ENCODE peak calls at places on chromosome 13, in five cellular contexts. X, Q, S, M and I are unnamed samples. For H3K4me1, the result is how much of the 10 kb centered on the place peaks cover.

GRCh38 chr13:82720961-82721360 is 1161.3 kb downstream of the SLITRK1 start:
- DNase-seq in Q (no peak), S (no peak), X (no peak), M (no peak), I (no peak)

GRCh38 chr13:30681489-30682242 is 53.7 kb upstream of the ALOX5AP start:
- DNase-seq in S (no peak), Q (no peak), M (peak), X (no peak), I (no peak)

GRCh38 chr13:59409651-59410200 is 754.0 kb downstream of the DIAPH3 start:
- DNase-seq in Q (no peak), X (no peak), M (no peak), S (no peak), I (no peak)

GRCh38 chr13:20383058-20383457 is 142.6 kb downstream of the CRYL1 start:
- DNase-seq in M (no peak), X (no peak), S (no peak), Q (no peak), I (no peak)

GRCh38 chr13:110213461-110214074 is 93.4 kb downstream of the COL4A1 start:
- DNase-seq in S (no peak), M (no peak), Q (no peak), X (no peak), I (no peak)

GRCh38 chr13:20609145-20609544 is 42.2 kb downstream of the IFT88 start:
- DNase-seq in S (no peak), M (peak), X (no peak), Q (no peak), I (no peak)

GRCh38 chr13:27627377-27627776 is 5.7 kb downstream of the POLR1D start:
- DNase-seq in S (no peak), M (no peak), X (no peak), Q (no peak), I (no peak)

GRCh38 chr13:60754211-60754610 is 357.2 kb downstream of the TDRD3 start:
- DNase-seq in Q (no peak), X (no peak), S (no peak), M (no peak), I (no peak)

GRCh38 chr13:70812481-70812880 is 704.2 kb upstream of the KLHL1 start:
- DNase-seq in Q (no peak), M (no peak), X (no peak), S (no peak), I (no peak)

GRCh38 chr13:72473321-72473720 is 254.1 kb downstream of the MZT1 start:
- DNase-seq in S (no peak), M (no peak), Q (no peak), X (no peak), I (no peak)

GRCh38 chr13:101626925-101627555 is 174.6 kb downstream of the ITGBL1 start:
- DNase-seq in Q (no peak), X (no peak), S (no peak), M (peak), I (no peak)

GRCh38 chr13:74040200-74040599 is 94.0 kb downstream of the KLF12 start:
- DNase-seq in M (peak), S (peak), Q (no peak), X (no peak), I (no peak)

GRCh38 chr13:113448545-113448884 is 4.8 kb downstream of the ADPRHL1 start:
- DNase-seq in S (peak), M (no peak), Q (peak), X (peak), I (no peak)

GRCh38 chr13:45121421-45121820 is 1.1 kb downstream of the GTF2F2 start:
- DNase-seq in Q (no peak), S (no peak), M (peak), X (no peak), I (no peak)

GRCh38 chr13:79779061-79779460 is 298.1 kb downstream of the NDFIP2 start:
- DNase-seq in S (no peak), X (no peak), Q (no peak), M (no peak), I (no peak)

GRCh38 chr13:79775830-79776229 is 294.9 kb downstream of the NDFIP2 start:
- DNase-seq in M (peak), S (peak), Q (no peak), X (no peak), I (no peak)

GRCh38 chr13:79776538-79776937 is 295.6 kb downstream of the NDFIP2 start:
- DNase-seq in S (no peak), X (no peak), M (peak), Q (no peak), I (no peak)

GRCh38 chr13:79779761-79780160 is 298.8 kb downstream of the NDFIP2 start:
- DNase-seq in X (no peak), S (no peak), M (peak), Q (no peak), I (peak)

GRCh38 chr13:79777504-79777903 is 296.5 kb downstream of the NDFIP2 start:
- DNase-seq in S (no peak), M (no peak), X (no peak), Q (no peak), I (no peak)
- H3K4me1 ChIP-seq in S (under half), M (half or more), X (under half), Q (under half), I (under half)

GRCh38 chr13:99993660-99994455 is 12.3 kb downstream of the ZIC2 start:
- DNase-seq in Q (no peak), X (no peak), S (no peak), M (no peak), I (no peak)

GRCh38 chr13:99992912-99993311 is 11.3 kb downstream of the ZIC2 start:
- DNase-seq in Q (no peak), M (peak), X (no peak), S (no peak), I (no peak)

GRCh38 chr13:99991806-99992242 is 10.2 kb downstream of the ZIC2 start:
- DNase-seq in X (no peak), Q (no peak), S (no peak), M (no peak), I (no peak)

GRCh38 chr13:99991013-99991805 is 9.6 kb downstream of the ZIC2 start:
- DNase-seq in Q (no peak), X (no peak), S (no peak), M (no peak), I (no peak)

DNA sequence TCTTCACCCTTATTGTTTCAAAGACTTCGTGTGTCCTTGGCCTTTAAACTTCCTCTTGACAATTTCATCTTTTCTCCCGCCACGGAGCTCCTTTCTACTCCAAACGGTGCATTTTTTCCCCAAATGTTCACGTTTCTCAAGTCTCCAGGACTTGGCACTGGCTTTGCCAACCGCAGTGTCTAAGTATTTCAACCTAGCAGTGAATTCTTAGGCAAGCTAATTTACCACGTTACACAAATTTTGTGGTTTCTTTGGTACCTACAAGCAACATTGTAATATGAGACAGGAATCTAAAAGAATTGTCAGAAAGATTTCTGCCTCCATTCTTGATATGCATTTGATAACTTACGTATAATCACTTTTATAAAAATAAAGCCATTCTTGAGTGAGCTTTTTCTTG is 10.8 kb downstream of the ZIC2 start:
- DNase-seq in M (no peak), S (no peak), Q (no peak), X (no peak), I (no peak)
- H3K4me1 ChIP-seq in M (under half), S (under half), Q (under half), X (under half), I (under half)

DNA sequence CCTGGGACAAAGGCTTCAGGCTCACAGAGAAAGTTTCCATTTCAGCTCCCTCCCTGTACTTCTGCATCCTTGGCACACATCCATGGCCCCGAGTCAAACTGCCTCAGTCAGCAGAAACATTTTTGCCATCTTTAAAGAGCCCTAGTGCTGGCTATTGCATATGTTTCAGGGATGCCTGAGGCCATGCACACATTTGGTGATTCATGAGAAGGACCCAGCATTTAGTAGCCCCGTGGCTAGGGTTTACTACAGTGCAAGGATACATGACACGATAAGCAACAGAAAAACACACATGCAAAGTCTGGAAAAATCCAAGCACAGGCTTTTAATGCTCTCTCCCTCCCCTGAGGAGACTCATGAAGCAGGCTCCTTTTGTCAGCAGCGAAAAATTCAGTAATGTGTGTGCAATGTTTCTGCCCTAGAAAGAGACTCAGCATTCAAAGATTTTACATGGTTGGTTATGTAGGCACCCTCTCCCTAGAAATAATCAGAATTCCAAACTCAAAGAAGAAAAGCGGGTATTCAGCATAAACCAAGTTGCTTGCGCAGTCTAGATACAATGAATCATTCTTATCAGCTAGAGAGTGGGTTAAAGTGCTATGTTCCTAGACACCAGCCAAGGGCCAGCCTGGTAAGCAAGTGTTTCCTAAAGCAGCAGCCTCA is 17.6 kb downstream of the ACOD1 start:
- DNase-seq in Q (no peak), X (no peak), M (peak), S (peak), I (no peak)
- H3K4me1 ChIP-seq in Q (under half), X (under half), M (under half), S (under half), I (under half)

DNA sequence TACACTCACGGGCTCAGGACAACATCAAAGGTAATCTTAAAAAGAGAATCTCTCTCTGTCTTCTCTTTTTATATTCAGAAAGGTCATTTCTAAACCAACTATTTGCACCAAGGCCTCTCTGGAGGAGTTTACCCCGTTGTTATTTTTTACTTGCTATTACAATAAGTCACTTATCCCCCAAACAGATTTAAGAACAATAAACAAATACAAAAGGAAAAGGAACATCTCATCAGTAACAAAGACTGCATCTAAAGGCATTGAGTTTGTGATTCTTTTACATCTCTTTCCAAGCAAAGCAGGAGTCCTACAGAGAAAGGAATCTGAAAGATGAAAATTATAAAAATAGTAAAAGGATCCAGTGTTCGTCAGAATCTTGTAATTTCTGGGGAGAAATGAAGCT is 75.4 kb downstream of the GGACT start:
- DNase-seq in S (no peak), X (no peak), M (no peak), Q (no peak), I (no peak)
- H3K4me1 ChIP-seq in S (under half), X (under half), M (under half), Q (under half), I (under half)

GRCh38 chr13:40970803-40971202 is 48.3 kb downstream of the ELF1 start:
- DNase-seq in S (no peak), Q (no peak), M (no peak), X (no peak), I (no peak)

GRCh38 chr13:40971321-40971720 is 47.8 kb downstream of the ELF1 start:
- DNase-seq in M (no peak), Q (no peak), S (no peak), X (no peak), I (no peak)

GRCh38 chr13:40966298-40966697 is 52.8 kb downstream of the ELF1 start:
- DNase-seq in Q (no peak), M (no peak), S (no peak), X (no peak), I (no peak)

GRCh38 chr13:40969169-40969901 is 49.8 kb downstream of the ELF1 start:
- DNase-seq in M (no peak), S (no peak), Q (no peak), X (no peak), I (no peak)

DNA sequence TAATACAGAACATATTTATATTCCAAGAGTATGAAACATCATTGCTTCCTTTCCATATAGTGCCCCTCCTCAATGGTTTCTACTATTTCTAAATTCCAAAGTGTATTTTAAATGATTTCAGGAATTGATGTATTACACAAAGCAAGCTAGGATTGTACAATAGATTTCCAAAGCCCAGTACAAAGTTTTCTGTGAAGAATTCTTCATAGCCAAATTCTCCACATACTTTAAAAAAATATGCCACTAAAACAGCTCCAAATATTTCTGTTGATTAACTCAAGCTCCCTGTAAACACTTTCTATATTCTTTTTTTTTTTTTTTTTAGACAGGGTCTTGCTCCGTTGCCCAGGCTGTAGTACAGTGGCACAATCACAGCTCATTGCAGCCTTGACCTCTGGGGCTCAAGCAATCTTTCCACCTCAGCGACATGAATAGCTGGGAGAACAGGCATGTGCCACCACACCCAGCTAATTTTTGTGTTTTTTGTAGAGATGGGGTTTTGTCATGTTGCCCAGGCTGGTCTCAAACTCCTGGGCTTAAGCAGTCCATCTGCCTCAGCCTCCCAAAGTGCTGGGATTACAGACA is 50.6 kb downstream of the ELF1 start:
- DNase-seq in Q (no peak), X (no peak), M (peak), S (no peak), I (no peak)
- H3K4me1 ChIP-seq in Q (under half), X (half or more), M (under half), S (half or more), I (half or more)

GRCh38 chr13:33183431-33184130 is 102.0 kb downstream of the STARD13 start:
- DNase-seq in Q (no peak), X (no peak), M (peak), S (no peak), I (no peak)

GRCh38 chr13:33184530-33184929 is 101.0 kb downstream of the STARD13 start:
- DNase-seq in X (no peak), Q (no peak), M (no peak), S (no peak), I (no peak)

GRCh38 chr13:33185853-33186252 is 99.7 kb downstream of the STARD13 start:
- DNase-seq in X (no peak), Q (no peak), M (no peak), S (no peak), I (no peak)

GRCh38 chr13:33182729-33183128 is 102.8 kb downstream of the STARD13 start:
- DNase-seq in M (no peak), X (no peak), Q (no peak), S (peak), I (no peak)

DNA sequence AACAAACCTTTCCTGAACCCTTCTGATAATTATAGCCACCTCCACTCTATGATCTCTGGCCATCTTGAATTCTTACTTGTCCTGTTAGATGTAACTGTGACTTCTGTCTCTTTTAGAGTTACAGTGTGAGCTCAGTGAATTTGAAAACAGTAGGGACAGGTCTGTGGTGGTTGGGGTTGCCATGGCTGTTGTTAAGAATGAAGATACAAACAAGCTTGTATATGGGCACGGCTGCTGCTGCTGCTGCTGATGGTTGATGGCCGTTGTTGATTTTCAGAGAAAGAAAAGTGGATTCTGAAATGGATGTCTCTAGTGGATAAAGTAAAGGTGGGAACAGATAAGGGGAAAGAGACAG is 101.4 kb downstream of the STARD13 start:
- DNase-seq in X (no peak), S (no peak), M (no peak), Q (no peak), I (no peak)
- H3K4me1 ChIP-seq in X (under half), S (half or more), M (under half), Q (under half), I (under half)

DNA sequence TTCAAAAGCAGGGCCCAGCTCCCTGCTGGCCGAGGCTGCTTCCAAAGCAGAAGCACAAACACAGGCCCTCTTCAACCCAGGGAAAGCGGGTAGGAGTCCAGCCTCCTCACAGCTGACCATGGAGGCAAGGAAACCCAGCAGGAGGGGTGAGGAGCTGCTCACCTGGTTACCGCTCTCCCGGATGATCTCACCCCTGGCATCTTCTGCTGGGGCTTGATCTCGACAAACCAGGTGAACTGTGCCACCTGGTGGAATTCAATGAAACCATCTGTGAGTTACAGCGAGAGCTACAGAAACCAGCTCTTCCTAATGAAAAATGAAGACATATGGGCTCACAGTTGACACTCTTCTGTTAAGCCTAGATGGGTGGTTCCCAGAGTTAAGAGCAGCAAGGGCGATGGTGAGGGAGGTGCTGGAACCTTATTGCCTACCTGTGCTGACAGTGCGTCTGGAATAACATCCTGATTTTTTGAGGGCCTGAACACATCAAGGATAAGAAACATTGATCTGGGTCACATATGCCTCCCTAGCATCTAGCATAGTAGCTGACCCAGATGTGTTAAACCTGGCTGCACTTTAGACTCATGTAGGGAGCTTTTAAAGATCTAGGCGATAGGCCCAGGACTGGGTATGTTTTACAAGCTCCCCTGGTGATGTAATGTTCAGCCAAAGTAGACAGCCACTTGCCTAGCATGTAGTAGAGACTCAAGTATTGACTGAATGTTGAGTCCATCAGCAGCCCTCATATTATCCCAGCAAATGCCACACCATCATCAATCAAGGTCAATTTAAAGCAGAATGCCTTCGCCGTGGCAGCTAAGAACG is 6.1 kb downstream of the DHRS12 start:
- DNase-seq in M (peak), Q (no peak), X (no peak), S (peak), I (no peak)
- H3K4me1 ChIP-seq in M (under half), Q (under half), X (under half), S (half or more), I (under half)